ENCODE peak calls at places on chromosome 1, in five cellular contexts. P is Calu3; L is neural crest cell; G is stimulated activated CD4-positive, alpha-beta T cell treated with anti-CD3 and anti-CD28 coated beads, Interleukin-12 subunit alpha, Interleukin-12 subunit beta, amount 100 ng/mL, for 4 hours; J is Right ventricle myocardium superior. F is an unnamed sample.

GRCh38 chr1:232417849-232418248 is 212.1 kb downstream of the SIPA1L2 start:
- DNase-seq in P (no peak), L (no peak), G (no peak), J (no peak), F (no peak)

GRCh38 chr1:78619803-78620579 is at the start of gene IFI44L:
- DNase-seq in P (peak), L (no peak), G (peak), J (no peak), F (peak)

GRCh38 chr1:79808816-79809475 is 802.4 kb upstream of the ADGRL4 start:
- DNase-seq in P (no peak), L (no peak), G (no peak), J (no peak), F (no peak)

GRCh38 chr1:65820983-65821382 is 28.3 kb downstream of the PDE4B start:
- DNase-seq in P (no peak), L (no peak), G (no peak), J (no peak), F (no peak)

GRCh38 chr1:176111835-176112234 is 95.3 kb downstream of the COP1 start:
- DNase-seq in P (no peak), L (no peak), G (no peak), J (no peak), F (no peak)

GRCh38 chr1:238088891-238089290 is 198.2 kb upstream of the ZP4 start:
- DNase-seq in P (no peak), L (no peak), G (no peak), J (no peak), F (no peak)

GRCh38 chr1:40462956-40463590 is 12.8 kb downstream of the ZFP69B start:
- DNase-seq in P (no peak), L (no peak), G (no peak), J (no peak), F (no peak)

GRCh38 chr1:62237950-62238374 is 43.3 kb downstream of the L1TD1 start:
- DNase-seq in P (no peak), L (peak), G (no peak), J (no peak), F (no peak)

GRCh38 chr1:28915036-28915895 is 897 bp downstream of the EPB41 start:
- DNase-seq in P (peak), L (peak), G (peak), J (no peak), F (peak)

GRCh38 chr1:197776348-197777082 is 1.2 kb upstream of the DENND1B start:
- DNase-seq in P (no peak), L (no peak), G (peak), J (no peak), F (peak)

GRCh38 chr1:185813401-185813979 is 79.3 kb downstream of the HMCN1 start:
- DNase-seq in P (peak), L (no peak), G (no peak), J (no peak), F (no peak)

GRCh38 chr1:67053535-67053784 is 488 bp downstream of the SLC35D1 start:
- DNase-seq in P (peak), L (peak), G (no peak), J (peak), F (peak)

GRCh38 chr1:168386949-168387586 is 106.4 kb downstream of the TBX19 start:
- DNase-seq in P (peak), L (no peak), G (peak), J (peak), F (peak)

GRCh38 chr1:189434461-189434860 is 1043.2 kb downstream of the BRINP3 start:
- DNase-seq in P (no peak), L (no peak), G (no peak), J (no peak), F (no peak)

GRCh38 chr1:191895462-191896058 is 262.7 kb upstream of the RGS18 start:
- DNase-seq in P (no peak), L (no peak), G (no peak), J (no peak), F (no peak)

GRCh38 chr1:239930646-239931262 is 160.9 kb upstream of the FMN2 start:
- DNase-seq in P (no peak), L (no peak), G (no peak), J (no peak), F (no peak)

GRCh38 chr1:167517535-167518330 is 596 bp downstream of the CD247 start:
- DNase-seq in P (no peak), L (no peak), G (peak), J (no peak), F (peak)

GRCh38 chr1:54549181-54549924 is 1.3 kb downstream of the ACOT11 start:
- DNase-seq in P (no peak), L (no peak), G (no peak), J (peak), F (no peak)

GRCh38 chr1:11790880-11791715 is 14.7 kb downstream of the MTHFR start:
- DNase-seq in P (peak), L (no peak), G (no peak), J (peak), F (no peak)

GRCh38 chr1:175824079-175824478 is 80.7 kb upstream of the TNR start:
- DNase-seq in P (no peak), L (no peak), G (peak), J (peak), F (no peak)